ENCODE peak calls at places on chromosomes 2 and 18, in seven cellular contexts. V, U, Z, I, R, C and B are unnamed samples.

GRCh38 chr2:239390546-239391285 is 10.1 kb downstream of the HDAC4 start:
- DNase-seq in V (no peak), U (no peak), Z (no peak), I (no peak), R (no peak), C (no peak), B (no peak)

GRCh38 chr2:239559417-239560261 is 158.8 kb upstream of the HDAC4 start:
- DNase-seq in V (no peak), U (no peak), Z (no peak), I (no peak), R (no peak), C (no peak), B (no peak)

GRCh38 chr2:30702694-30703093 is 104.6 kb downstream of the CAPN13 start:
- DNase-seq in V (no peak), U (no peak), Z (no peak), I (no peak), R (no peak), C (no peak), B (no peak)

GRCh38 chr2:29219374-29219773 is 104.2 kb downstream of the CLIP4 start:
- DNase-seq in V (no peak), U (no peak), Z (no peak), I (no peak), R (no peak), C (no peak), B (no peak)

GRCh38 chr2:148338544-148338943 is 306.0 kb upstream of the EPC2 start:
- DNase-seq in V (no peak), U (no peak), Z (no peak), I (no peak), R (peak), C (peak), B (no peak)

GRCh38 chr2:111534816-111535803 is 348.9 kb downstream of the ANAPC1 start:
- DNase-seq in V (no peak), U (no peak), Z (no peak), I (no peak), R (no peak), C (peak), B (no peak)

GRCh38 chr2:111072220-111072871 is 48.4 kb upstream of the BCL2L11 start:
- DNase-seq in V (no peak), U (no peak), Z (no peak), I (no peak), R (no peak), C (peak), B (no peak)

GRCh38 chr2:27566628-27567027 is 16.2 kb upstream of the ZNF512 start:
- DNase-seq in V (no peak), U (no peak), Z (no peak), I (no peak), R (no peak), C (peak), B (no peak)

GRCh38 chr18:2827076-2827475 is 19.7 kb upstream of the EMILIN2 start:
- DNase-seq in V (no peak), U (no peak), Z (no peak), I (no peak), R (no peak), C (no peak), B (no peak)

GRCh38 chr2:240792658-240793312 is 27.2 kb downstream of the KIF1A start:
- DNase-seq in V (no peak), U (no peak), Z (no peak), I (peak), R (no peak), C (no peak), B (peak)